ENCODE peak calls at places on chromosomes 16 and 17, in ten cellular contexts. C, Z, I, A, J, E, P, L, K and U are unnamed samples.

GRCh38 chr17:13337864-13338371 is 263.8 kb downstream of the HS3ST3A1 start:
- DNase-seq in P (no peak), I (no peak), K (no peak), L (no peak), A (peak), J (no peak), E (peak), C (no peak), Z (no peak), U (no peak)

GRCh38 chr17:15392326-15392739 is 50.9 kb upstream of the TEKT3 start:
- DNase-seq in C (no peak), L (no peak), Z (no peak), E (no peak), K (no peak), A (no peak), J (no peak), P (no peak), I (no peak), U (no peak)

GRCh38 chr16:65725156-65725845 is 603.4 kb upstream of the CDH11 start:
- DNase-seq in J (no peak), K (no peak), E (no peak), P (no peak), Z (no peak), C (no peak), A (no peak), I (no peak), L (no peak), U (no peak)

GRCh38 chr16:75193265-75193650 is 13.7 kb downstream of the CTRB2 start:
- DNase-seq in I (no peak), E (no peak), P (no peak), K (no peak), Z (no peak), L (no peak), J (no peak), A (no peak), C (no peak), U (no peak)

GRCh38 chr17:10798332-10798749 is 5.6 kb downstream of the TMEM238L start:
- DNase-seq in A (no peak), P (no peak), E (no peak), K (no peak), L (no peak), I (peak), C (peak), Z (no peak), J (no peak), U (peak)

GRCh38 chr16:46972971-46973456 is 460 bp downstream of the DNAJA2 start:
- DNase-seq in I (peak), A (peak), Z (no peak), K (peak), L (peak), J (no peak), E (peak), P (peak), C (peak), U (peak)

GRCh38 chr17:40582328-40582901 is 17.1 kb upstream of the CCR7 start:
- DNase-seq in J (no peak), A (no peak), C (peak), Z (peak), K (no peak), P (peak), L (no peak), E (no peak), I (peak), U (peak)

GRCh38 chr16:20866161-20866772 is 33.9 kb downstream of the DCUN1D3 start:
- DNase-seq in A (peak), L (no peak), E (peak), I (peak), P (no peak), Z (no peak), C (peak), J (no peak), K (peak), U (peak)

GRCh38 chr17:7179317-7180254 is at the start of gene ASGR1:
- DNase-seq in L (no peak), E (no peak), I (no peak), K (peak), P (no peak), C (no peak), J (no peak), Z (no peak), A (peak), U (no peak)

GRCh38 chr17:67208232-67208631 is 36.8 kb downstream of the HELZ start:
- DNase-seq in A (no peak), Z (no peak), E (no peak), K (no peak), J (no peak), L (no peak), P (no peak), C (no peak), I (no peak), U (no peak)

GRCh38 chr17:61927211-61928100 is at the start of gene INTS2:
- DNase-seq in A (peak), Z (peak), J (peak), L (peak), P (peak), E (peak), I (peak), K (peak), C (peak), U (peak)

GRCh38 chr17:61928101-61928436 is 287 bp upstream of the INTS2 start:
- DNase-seq in Z (no peak), J (no peak), I (no peak), E (no peak), P (no peak), K (no peak), C (no peak), A (no peak), L (no peak), U (no peak)

GRCh38 chr17:61926831-61927210 is 961 bp downstream of the INTS2 start:
- DNase-seq in P (no peak), Z (no peak), A (no peak), I (no peak), E (no peak), J (no peak), K (no peak), L (no peak), C (no peak), U (no peak)
- TF ChIP-seq POLR2AphosphoS5 in P (no peak), Z (no peak), A (no peak), I (no peak), E (no peak), J (no peak), K (no peak), L (no peak), C (no peak), U (no peak)

DNA sequence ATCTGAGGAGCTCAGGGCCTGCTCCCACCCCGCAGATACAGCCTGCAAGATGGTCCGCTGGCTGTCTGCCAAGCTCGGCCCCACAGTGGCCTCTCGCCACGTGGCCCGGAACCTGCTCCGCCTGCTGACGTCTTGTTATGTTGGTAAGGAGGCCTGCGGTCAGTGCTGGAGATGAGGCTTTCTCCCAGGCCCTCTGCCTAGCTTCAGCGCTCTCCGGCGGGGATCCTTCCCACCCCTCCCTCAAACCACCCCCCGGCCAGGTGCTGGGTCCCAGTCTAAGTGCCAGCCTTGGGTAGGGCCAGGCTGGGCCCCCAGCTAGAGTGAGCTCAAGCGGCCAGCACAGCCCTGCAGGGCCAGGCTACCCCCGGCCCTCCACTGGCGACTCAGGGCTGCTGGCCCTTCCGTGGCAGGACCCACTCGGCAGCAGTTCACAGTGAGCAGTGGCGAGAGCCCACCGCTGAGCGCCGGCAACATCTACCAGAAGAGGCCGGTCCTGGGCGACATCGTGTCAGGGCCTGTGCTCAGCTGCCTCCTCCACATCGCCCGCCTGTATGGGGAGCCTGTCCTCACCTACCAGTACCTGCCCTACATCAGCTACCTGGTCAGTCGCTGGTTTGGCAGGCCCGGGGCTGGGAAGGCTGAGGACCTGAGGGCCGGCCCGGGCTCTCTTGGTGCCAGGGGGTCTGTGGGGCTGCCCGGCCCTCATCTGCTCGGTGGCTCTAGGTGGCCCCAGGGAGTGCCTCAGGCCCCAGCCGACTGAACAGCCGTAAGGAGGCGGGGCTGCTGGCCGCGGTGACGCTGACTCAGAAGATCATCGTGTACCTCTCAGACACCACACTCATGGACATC is 6.1 kb downstream of the WDR81 start:
- DNase-seq in K (peak), L (no peak), C (peak), P (peak), J (no peak), Z (no peak), I (peak), A (no peak), E (peak), U (peak)
- TF ChIP-seq EP300 in K (no peak), L (no peak), C (no peak), P (no peak), J (no peak), Z (no peak), I (no peak), A (no peak), E (no peak), U (no peak)

DNA sequence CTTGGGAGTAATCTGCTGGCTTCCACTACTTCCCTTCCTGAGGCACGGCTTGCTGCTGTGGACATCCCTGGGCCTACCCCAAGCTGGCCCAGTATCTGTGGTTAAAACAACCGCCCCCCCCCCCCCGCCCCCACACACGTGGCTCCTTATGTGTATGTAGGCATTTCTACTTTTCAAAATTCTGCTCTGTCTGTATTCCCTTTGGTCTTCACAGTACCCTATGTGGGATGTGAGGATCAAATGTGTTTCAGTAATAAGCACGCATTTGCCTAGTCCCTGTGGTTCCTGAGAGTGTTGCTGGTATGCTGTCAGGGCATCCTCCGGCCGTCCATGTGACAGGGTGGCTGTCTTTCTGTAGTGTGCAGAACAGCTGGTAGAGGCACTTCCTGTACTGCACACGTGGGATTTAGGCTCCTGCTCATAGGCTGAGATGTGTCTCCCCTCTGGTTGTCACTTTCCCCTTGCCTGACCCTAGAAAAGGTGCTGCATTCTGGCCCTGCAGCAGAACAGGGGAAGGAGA is 2.2 kb downstream of the NT5M start:
- DNase-seq in L (no peak), E (peak), J (no peak), Z (peak), I (no peak), P (no peak), K (no peak), A (peak), C (peak), U (no peak)
- TF ChIP-seq POLR2AphosphoS5 in L (no peak), E (no peak), J (no peak), Z (peak), I (no peak), P (no peak), K (no peak), A (no peak), C (no peak), U (no peak)

GRCh38 chr17:38434178-38434665 is 6.0 kb downstream of the ARHGAP23 start:
- DNase-seq in J (no peak), L (no peak), C (no peak), E (no peak), P (no peak), A (no peak), I (no peak), Z (no peak), K (peak), U (no peak)
- TF ChIP-seq EP300 in J (no peak), L (no peak), C (no peak), E (no peak), P (no peak), A (no peak), I (no peak), Z (no peak), K (no peak), U (no peak)

GRCh38 chr17:1467258-1467657 is 11.2 kb upstream of the CRK start:
- DNase-seq in I (no peak), K (no peak), Z (no peak), A (no peak), J (no peak), L (no peak), P (peak), C (no peak), E (peak), U (no peak)

GRCh38 chr17:1460233-1460632 is 4.2 kb upstream of the CRK start:
- DNase-seq in I (peak), K (peak), E (no peak), A (peak), C (peak), P (no peak), L (no peak), J (no peak), Z (no peak), U (peak)

GRCh38 chr17:1464186-1464585 is 8.2 kb upstream of the CRK start:
- DNase-seq in I (no peak), P (no peak), L (no peak), C (no peak), E (peak), K (no peak), A (no peak), J (no peak), Z (no peak), U (no peak)

GRCh38 chr17:1461193-1461944 is 5.3 kb upstream of the CRK start:
- DNase-seq in L (no peak), I (no peak), P (no peak), A (no peak), E (no peak), C (no peak), Z (no peak), J (no peak), K (no peak), U (no peak)

DNA sequence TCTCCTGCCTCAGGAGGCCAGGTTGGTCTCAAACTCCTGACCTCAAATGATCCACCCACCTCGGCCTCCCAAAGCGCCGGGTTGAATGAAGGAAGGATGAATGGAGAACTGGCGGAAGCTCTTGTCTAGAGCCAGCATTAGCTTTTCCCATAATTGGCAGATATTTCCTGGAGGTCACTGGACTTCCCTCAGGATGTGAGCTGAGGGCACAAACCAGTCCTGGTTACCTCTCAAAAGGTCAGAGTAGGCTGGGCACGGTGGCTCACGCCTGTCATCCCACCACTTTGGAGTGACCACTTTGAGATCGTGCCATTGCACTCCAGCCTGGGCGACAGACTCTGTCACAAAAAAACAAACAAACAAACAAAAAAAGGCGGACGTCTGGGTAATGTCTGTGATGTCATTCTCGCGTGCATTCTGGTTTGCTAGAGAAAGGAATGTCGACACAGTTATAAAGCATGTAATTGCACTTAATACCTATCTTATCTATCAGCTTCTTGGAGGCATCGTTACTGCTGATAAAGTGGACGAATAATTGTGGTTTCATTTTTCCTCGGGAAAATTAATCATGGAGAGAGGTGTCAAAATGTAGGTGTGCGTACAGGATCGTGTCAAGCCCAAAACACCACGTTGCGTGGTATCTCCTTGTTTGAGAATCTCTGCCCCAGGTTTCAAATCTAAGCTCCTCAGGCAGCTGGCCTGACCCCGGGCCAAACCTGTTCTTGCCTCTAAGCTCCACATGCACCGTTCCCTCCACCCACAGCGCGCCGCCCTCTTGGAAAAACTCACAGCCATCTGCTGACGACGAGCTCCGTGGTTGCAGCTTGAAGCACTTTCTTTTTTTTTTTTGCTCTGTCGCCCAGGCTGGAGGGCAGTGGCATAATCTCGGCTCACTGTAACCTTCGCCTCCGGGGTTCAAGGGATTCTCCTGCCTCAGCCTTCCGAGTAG is 6.4 kb upstream of the CRK start:
- DNase-seq in J (no peak), I (no peak), C (no peak), A (no peak), E (no peak), K (no peak), L (no peak), Z (no peak), P (no peak), U (peak)
- TF ChIP-seq POLR2AphosphoS5 in J (peak), I (no peak), C (no peak), A (no peak), E (no peak), K (no peak), L (no peak), Z (no peak), P (no peak), U (no peak)

DNA sequence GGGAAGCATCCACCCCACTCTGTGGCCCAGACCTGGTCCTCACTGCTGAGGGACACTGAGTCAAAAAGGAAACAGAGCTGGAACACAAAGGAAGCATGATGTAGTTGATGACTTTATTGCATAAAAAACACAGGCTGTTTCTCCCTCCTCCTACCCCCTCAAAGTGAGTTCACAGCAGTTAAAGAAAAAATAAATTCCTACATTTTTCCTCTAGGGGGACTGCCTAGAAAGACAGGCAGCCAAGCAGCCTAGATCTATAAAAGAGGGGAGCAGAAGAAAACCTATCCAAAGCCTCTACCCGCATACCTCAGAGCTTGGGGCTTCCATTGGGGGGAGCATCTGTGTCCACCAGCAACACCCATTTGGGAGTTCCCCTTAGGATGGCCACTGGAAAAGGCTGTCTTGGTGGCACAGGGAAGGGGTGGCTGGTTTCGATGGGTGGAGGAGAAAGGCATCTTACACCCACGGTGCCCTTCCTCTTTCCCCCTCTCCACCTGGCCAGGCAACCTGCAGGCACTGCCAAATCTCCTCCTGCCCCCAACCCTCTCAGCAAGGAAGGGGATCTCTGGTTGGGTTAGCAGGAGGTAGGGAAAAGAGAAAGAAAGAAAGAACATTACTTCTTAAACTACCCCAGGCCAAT is 3.9 kb upstream of the SCRN2 start:
- DNase-seq in A (no peak), E (peak), L (no peak), I (no peak), J (no peak), Z (no peak), P (no peak), K (no peak), C (no peak), U (no peak)
- TF ChIP-seq EP300 in A (no peak), E (no peak), L (no peak), I (no peak), J (no peak), Z (no peak), P (no peak), K (no peak), C (no peak), U (no peak)

GRCh38 chr16:4379001-4379688 is 7.5 kb downstream of the VASN start:
- DNase-seq in Z (no peak), J (no peak), L (no peak), P (peak), E (no peak), A (no peak), K (no peak), I (no peak), C (no peak), U (no peak)
- TF ChIP-seq POLR2AphosphoS5 in Z (no peak), J (no peak), L (no peak), P (no peak), E (no peak), A (no peak), K (no peak), I (no peak), C (no peak), U (no peak)

DNA sequence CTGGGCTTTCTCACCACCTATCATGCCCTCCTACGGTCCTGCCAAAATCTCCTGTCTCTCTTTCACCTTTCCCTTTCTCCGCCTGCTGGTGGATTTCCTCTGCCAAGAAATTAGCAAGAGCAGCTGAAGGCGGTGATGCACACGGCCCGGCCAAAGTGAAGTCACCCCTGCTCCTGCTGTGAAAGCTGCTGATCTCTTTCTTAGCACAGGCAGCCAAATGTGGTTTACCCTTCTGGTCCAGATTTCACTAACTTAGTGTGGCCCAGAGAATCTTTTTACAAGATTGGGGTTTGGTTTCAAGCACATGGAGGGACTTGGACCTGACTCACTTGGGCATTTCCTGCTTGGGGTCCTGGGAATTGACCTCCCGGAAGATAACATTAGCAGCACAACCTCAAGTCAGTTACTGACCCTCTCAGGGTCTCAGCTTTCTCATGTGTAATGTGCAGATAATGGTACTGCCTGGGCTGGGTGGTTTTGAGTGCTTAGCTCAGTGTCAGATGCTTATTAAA is 155.7 kb downstream of the SOCS1 start:
- DNase-seq in C (peak), K (peak), J (no peak), I (peak), A (no peak), P (no peak), L (peak), E (no peak), Z (peak), U (peak)
- TF ChIP-seq EP300 in C (no peak), K (no peak), J (no peak), I (no peak), A (no peak), P (no peak), L (no peak), E (no peak), Z (no peak), U (no peak)

GRCh38 chr17:58352018-58352842 is at the start of gene SUPT4H1:
- DNase-seq in P (peak), J (peak), I (peak), A (peak), K (peak), C (peak), L (peak), Z (peak), E (peak), U (peak)
- TF ChIP-seq POLR2AphosphoS5 in P (peak), J (peak), I (peak), A (peak), K (peak), C (peak), L (peak), Z (peak), E (peak), U (peak)